ENCODE peak calls at places on chromosomes 5 and 9, in four cellular contexts. N is HepG2, M is SK-N-SH, P is GM12878. R is an unnamed sample.

GRCh38 chr9:116100711-116101111 is 52.9 kb upstream of the PAPPA start:
- DNase-seq in P (no peak), M (no peak), N (no peak), R (no peak)

GRCh38 chr9:98983295-98984268 is 39.9 kb downstream of the COL15A1 start:
- DNase-seq in M (no peak), N (no peak), P (no peak), R (no peak)

GRCh38 chr5:174410716-174411512 is 313.5 kb upstream of the MSX2 start:
- DNase-seq in M (peak; percentile 61), P (no peak), N (no peak), R (peak; percentile 41)

GRCh38 chr5:148884339-148885020 is 58.1 kb downstream of the ADRB2 start:
- DNase-seq in M (no peak), P (no peak), N (no peak), R (no peak)

GRCh38 chr5:134451618-134452505 is 40.2 kb upstream of the CDKN2AIPNL start:
- DNase-seq in M (no peak), P (no peak), N (no peak), R (peak; percentile 58)

GRCh38 chr5:144281784-144282183 is 111.1 kb downstream of the KCTD16 start:
- DNase-seq in P (no peak), M (no peak), N (no peak), R (no peak)

GRCh38 chr9:72044095-72044494 is 16.3 kb downstream of the C9orf57 start:
- DNase-seq in P (no peak), N (no peak), M (no peak), R (no peak)

GRCh38 chr9:127898433-127899199 is 787 bp downstream of the ST6GALNAC6 start:
- DNase-seq in M (peak; percentile 73), P (no peak), N (peak; percentile 50), R (no peak)

GRCh38 chr5:89967806-89968444 is 441.6 kb downstream of the CETN3 start:
- DNase-seq in M (no peak), P (no peak), N (no peak), R (no peak)

GRCh38 chr5:143913008-143913752 is 101.2 kb downstream of the HMHB1 start:
- DNase-seq in P (no peak), N (peak; percentile 4), M (no peak), R (peak; percentile 74)

GRCh38 chr5:135721548-135722090 is 112.8 kb upstream of the SLC25A48 start:
- DNase-seq in P (no peak), N (no peak), M (no peak), R (no peak)

GRCh38 chr9:113483676-113484257 is 20.2 kb downstream of the RGS3 start:
- DNase-seq in N (no peak), M (no peak), P (no peak), R (no peak)

GRCh38 chr5:131990716-131991115 is 20.7 kb downstream of the ACSL6 start:
- DNase-seq in N (no peak), P (no peak), M (no peak), R (no peak)

GRCh38 chr5:758698-759053 is 25.9 kb downstream of the ZDHHC11B start:
- DNase-seq in N (no peak), P (no peak), M (no peak), R (no peak)

GRCh38 chr9:133476531-133476930 is 2.4 kb downstream of the SLC2A6 start:
- DNase-seq in M (no peak), N (no peak), P (no peak), R (no peak)

GRCh38 chr5:124806026-124806856 is 59.8 kb upstream of the ZNF608 start:
- DNase-seq in M (peak; percentile 78), P (no peak), N (peak; percentile 73), R (no peak)

GRCh38 chr5:77239126-77239741 is 28.8 kb downstream of the PDE8B start:
- DNase-seq in N (peak; percentile 12), M (peak; percentile 20), P (no peak), R (peak; percentile 25)

GRCh38 chr9:121253821-121254471 is 14.0 kb upstream of the GSN start:
- DNase-seq in M (no peak), P (no peak), N (no peak), R (no peak)

DNA sequence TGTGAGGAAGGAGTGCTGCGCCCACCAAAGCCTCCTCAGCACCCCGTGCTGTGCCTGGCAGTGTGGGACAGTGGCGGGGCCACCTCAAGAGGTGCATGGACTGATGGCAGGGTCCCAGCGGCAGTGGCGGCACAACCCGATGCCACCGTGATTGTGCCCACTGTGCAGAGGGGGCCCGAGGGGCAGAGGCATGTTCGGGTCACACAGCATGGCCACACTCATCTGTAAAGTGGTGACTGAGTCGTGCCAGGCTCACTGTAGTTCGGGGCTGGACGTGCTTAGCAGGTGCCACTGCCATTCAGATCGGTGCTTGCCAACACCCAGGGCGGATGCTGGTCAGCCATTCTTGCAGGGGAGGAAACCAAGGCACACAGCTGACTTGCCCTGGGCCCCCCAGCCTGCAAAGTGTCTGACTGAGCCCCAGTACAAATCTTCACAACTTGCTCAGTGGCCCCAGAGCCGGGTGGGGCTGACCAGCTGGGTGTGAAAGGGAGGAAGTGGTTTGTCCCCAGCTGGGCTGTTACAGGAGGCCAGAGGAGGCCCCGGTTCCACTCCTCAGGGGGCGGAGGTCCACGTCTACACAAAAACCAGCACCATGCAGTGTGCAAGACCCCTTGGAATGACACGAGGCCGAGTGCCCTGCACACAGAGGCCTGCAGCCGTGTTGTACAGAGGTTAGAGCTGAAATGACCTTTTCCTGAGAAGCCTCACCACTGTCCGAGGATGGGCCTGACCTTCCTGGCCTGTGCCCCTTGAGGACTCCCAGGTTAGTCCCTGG is 17.8 kb downstream of the FGD3 start:
- DNase-seq in M (no peak), N (no peak), P (no peak), R (no peak)
- TF ChIP-seq MAX in M (no peak), N (no peak), P (no peak), R (no peak)

DNA sequence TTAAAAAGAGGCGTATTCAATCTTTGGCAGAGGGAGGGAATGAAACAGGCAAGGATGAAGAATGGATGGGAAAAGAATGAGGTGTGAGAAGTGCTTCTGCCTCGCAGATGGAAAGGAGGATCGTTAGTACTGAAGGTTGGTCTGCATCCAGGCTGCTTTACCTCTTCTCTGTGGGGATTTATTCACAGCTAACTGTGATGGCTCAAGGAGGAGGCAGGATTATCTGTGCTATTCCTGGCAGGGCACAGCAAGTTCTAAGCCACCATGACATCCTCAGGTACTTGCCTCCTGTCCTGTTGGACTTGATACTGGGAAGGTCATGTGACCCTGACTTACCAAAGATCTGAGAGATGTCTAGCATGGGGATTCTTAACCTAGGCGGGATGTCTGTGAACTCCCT is 84.3 kb downstream of the GDNF start:
- DNase-seq in N (no peak), P (no peak), M (no peak), R (no peak)
- TF ChIP-seq PBX3 in N (no peak), P (no peak), M (no peak), R (no peak)

GRCh38 chr9:131264231-131264630 is 12.1 kb downstream of the FAM78A start:
- DNase-seq in N (no peak), P (no peak), M (peak; percentile 74), R (no peak)

GRCh38 chr9:131270171-131271015 is 5.9 kb downstream of the FAM78A start:
- DNase-seq in P (no peak), M (no peak), N (no peak), R (no peak)

GRCh38 chr9:131262327-131263032 is 13.8 kb downstream of the FAM78A start:
- DNase-seq in M (no peak), N (no peak), P (no peak), R (no peak)

GRCh38 chr9:131263701-131264100 is 12.6 kb downstream of the FAM78A start:
- DNase-seq in N (no peak), P (no peak), M (no peak), R (no peak)

DNA sequence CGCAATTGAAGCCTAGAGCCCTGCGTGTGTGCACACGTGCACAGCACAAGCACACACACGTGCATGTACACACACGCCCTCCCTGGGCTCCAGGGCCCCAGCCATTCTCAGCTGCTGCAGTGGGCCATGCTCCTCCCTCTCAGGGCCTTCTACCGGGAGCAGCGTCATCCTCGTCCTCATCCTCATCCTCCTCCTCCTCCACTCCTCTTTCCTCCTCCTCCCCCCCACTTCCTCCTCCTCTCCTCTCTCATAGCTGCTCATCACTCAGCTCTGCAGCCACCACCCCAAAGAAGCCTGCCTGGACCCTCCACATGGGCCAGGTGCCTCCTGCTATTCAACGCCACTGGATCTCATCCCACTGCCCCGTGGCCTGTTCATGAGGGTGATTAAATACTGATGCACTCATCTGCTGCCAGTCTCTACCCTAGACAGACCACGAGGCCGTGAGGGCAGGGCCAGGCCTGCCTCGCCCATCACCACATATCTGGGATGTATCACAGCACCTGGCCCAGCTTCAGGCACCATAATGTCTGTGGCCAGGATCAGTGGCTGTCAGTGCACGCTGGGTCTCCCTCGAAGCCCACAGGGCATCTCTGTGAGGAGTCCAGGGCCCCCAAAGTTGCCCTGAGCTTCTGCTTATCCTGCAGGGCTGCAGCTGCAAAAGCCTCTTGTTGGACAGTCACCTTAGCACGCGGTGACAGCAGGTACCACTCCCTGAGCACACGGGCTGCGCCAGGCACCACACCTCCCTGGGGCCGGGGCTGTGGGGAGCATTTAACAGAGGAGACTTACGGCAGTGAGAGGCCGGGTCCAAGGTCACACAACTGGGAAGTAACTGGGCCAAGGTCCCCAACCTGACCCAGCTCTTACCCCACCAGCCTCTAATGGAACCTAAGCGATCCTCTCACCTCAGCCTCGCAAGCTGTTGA is 9.7 kb downstream of the FAM78A start:
- DNase-seq in M (no peak), P (no peak), N (no peak), R (no peak)
- TF ChIP-seq MAX in M (no peak), P (no peak), N (no peak), R (no peak)

DNA sequence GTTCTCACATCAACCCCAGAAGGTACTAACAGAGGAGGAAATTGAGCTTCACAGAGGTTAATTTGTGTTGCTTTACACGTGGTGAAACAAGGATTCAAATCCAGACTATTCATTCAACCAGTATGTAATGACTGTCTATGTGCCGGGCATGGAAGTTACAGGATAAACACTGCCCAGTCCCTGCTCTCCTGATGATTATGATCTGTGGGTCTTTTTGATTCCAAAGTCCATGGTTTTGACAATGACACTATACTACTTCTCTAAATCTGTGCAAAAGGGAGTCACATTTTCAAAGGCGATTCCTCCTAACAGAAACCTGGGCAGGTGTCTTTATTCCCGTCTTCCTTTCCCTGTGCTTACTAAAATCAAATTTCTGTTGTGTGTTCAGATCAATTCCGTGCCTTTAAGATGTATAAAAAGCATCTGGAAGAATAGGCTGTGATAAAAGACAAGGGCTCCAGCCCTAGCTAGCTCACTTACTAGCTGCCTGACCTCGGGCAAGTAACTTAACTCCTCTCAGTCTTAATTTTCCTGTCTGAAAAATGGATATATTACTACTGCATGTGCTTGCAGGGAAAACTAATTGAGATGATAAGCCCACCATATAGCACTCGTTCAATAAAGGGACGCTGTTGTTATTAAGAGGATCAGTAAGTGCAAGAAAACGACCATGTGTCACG is 970 bp upstream of the CREBRF start:
- DNase-seq in N (peak; percentile 56), P (no peak), M (no peak), R (no peak)
- TF ChIP-seq PBX3 in N (no peak), P (no peak), M (no peak), R (no peak)

DNA sequence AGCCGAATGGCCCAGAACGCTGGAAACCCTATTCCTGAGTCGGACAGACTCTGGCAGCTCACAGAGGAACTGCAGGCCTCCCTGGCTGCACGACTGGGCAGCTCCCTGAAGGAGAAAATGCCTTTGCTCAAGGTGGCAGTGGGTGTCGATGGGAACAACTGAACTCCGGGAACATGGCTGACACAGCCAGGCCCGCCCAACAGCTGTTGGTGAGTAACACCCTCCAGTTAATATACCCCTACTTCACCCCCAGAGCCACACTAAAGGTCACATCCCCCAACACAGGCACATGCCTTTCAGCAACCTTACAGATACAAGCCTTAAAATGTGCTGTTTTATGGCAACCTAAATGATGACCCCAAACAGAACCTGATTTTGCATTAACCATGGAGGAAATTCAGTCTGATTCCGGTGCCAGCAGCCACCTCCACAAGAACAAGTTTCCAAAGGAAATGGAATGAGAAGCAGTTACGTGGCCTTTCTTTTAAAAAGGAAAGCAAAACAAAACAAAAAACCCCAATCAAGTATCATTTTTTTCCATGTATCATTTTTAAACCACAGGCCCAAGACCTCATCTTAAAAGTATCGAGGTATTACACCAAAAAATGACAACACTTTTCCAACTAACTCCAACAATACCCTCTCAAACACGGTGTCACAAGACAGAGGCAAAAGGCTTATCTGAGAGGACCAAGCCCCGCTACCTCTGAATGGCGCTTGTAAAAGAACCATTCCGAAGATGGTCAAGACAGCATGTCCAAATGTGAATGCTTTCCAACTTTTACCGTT is 3.1 kb downstream of the KLF9 start:
- DNase-seq in P (no peak), M (no peak), N (peak; percentile 9), R (no peak)
- TF ChIP-seq MAX in P (no peak), M (no peak), N (no peak), R (no peak)